ENCODE peak calls at places on chromosomes 3 and 15, in five cellular contexts. I is H9, U is tibial nerve, X is DND-41, T is thoracic aorta. Q is an unnamed sample. For H3K4me1, the result is how much of the 10 kb centered on the place peaks cover.

GRCh38 chr3:48190911-48191310 is 2.7 kb upstream of the CDC25A start:
- DNase-seq in I (no peak), U (no peak), X (no peak), T (no peak), Q (no peak)

GRCh38 chr15:42348083-42348482 is 11.2 kb upstream of the CAPN3 start:
- DNase-seq in I (no peak), U (no peak), X (no peak), T (no peak), Q (no peak)

GRCh38 chr15:78201281-78202190 is 32.8 kb downstream of the ACSBG1 start:
- DNase-seq in I (no peak), U (no peak), X (no peak), T (no peak), Q (no peak)

GRCh38 chr3:188707396-188708288 is 464.1 kb upstream of the TPRG1 start:
- DNase-seq in I (no peak), U (no peak), X (no peak), T (no peak), Q (no peak)

GRCh38 chr3:36124118-36124796 is 256.0 kb upstream of the STAC start:
- DNase-seq in I (peak), U (no peak), X (no peak), T (no peak), Q (no peak)

GRCh38 chr15:65194826-65195541 is 9.8 kb upstream of the CLPX start:
- DNase-seq in I (no peak), U (no peak), X (no peak), T (no peak), Q (no peak)

GRCh38 chr3:27357665-27358258 is 11.4 kb downstream of the NEK10 start:
- DNase-seq in I (peak), U (peak), X (peak), T (no peak), Q (no peak)

GRCh38 chr3:72258786-72259185 is 473.8 kb upstream of the PROK2 start:
- DNase-seq in I (no peak), U (no peak), X (peak), T (no peak), Q (no peak)

GRCh38 chr15:91855684-91856553 is 2.4 kb downstream of the SLCO3A1 start:
- DNase-seq in I (peak), U (no peak), X (no peak), T (no peak), Q (no peak)

GRCh38 chr3:105195260-105195659 is 171.4 kb upstream of the ALCAM start:
- DNase-seq in I (no peak), U (no peak), X (no peak), T (no peak), Q (no peak)

GRCh38 chr15:67024322-67024997 is 40.9 kb upstream of the SMAD3 start:
- DNase-seq in I (no peak), U (peak), X (no peak), T (peak), Q (peak)

GRCh38 chr3:190101320-190102117 is 19.2 kb downstream of the P3H2 start:
- DNase-seq in I (no peak), U (no peak), X (no peak), T (no peak), Q (no peak)

GRCh38 chr15:82262422-82263026 is at the start of the genes EFL1 and SAXO2:
- DNase-seq in I (peak), U (peak), X (peak), T (peak), Q (peak)

GRCh38 chr3:49805367-49805782 is 2.3 kb downstream of the INKA1 start:
- DNase-seq in I (no peak), U (peak), X (peak), T (peak), Q (peak)

GRCh38 chr15:57026016-57026602 is 107.7 kb downstream of the TCF12 start:
- DNase-seq in I (no peak), U (no peak), X (no peak), T (no peak), Q (no peak)

GRCh38 chr3:78993375-78993774 is 774.4 kb downstream of the ROBO1 start:
- DNase-seq in I (no peak), U (no peak), X (no peak), T (no peak), Q (no peak)

GRCh38 chr15:54082836-54083492 is 104.7 kb downstream of the UNC13C start:
- DNase-seq in I (peak), U (no peak), X (peak), T (no peak), Q (no peak)

GRCh38 chr3:172647823-172648222 is 63.0 kb downstream of the NCEH1 start:
- DNase-seq in I (no peak), U (no peak), X (no peak), T (no peak), Q (no peak)

GRCh38 chr3:14290631-14291385 is 111.6 kb upstream of the SLC6A6 start:
- DNase-seq in I (no peak), U (no peak), X (no peak), T (no peak), Q (no peak)

GRCh38 chr3:53624467-53624866 is 130.1 kb downstream of the CACNA1D start:
- DNase-seq in I (no peak), U (no peak), X (no peak), T (no peak), Q (no peak)

GRCh38 chr3:110814170-110815007 is 257.2 kb upstream of the NECTIN3 start:
- DNase-seq in I (no peak), U (no peak), X (peak), T (no peak), Q (no peak)

GRCh38 chr3:181326637-181327223 is 337.2 kb upstream of the DNAJC19 start:
- DNase-seq in I (no peak), U (peak), X (no peak), T (no peak), Q (no peak)

GRCh38 chr15:41695750-41696436 is 35.7 kb downstream of the MGA start:
- DNase-seq in I (no peak), U (peak), X (peak), T (no peak), Q (no peak)

GRCh38 chr3:196144383-196145105 is 62.7 kb upstream of the TFRC start:
- DNase-seq in I (no peak), U (no peak), X (no peak), T (no peak), Q (no peak)

GRCh38 chr3:132625613-132626012 is 28.5 kb downstream of the ACKR4 start:
- DNase-seq in I (no peak), U (no peak), X (no peak), T (no peak), Q (no peak)

GRCh38 chr3:32105291-32106131 is 909 bp upstream of the GPD1L start:
- DNase-seq in I (no peak), U (no peak), X (no peak), T (no peak), Q (no peak)

GRCh38 chr3:52431459-52432223 is 13.3 kb downstream of the SEMA3G start:
- DNase-seq in I (no peak), U (no peak), X (no peak), T (no peak), Q (no peak)

GRCh38 chr3:22421589-22421988 is 670.6 kb upstream of the ZNF385D start:
- DNase-seq in I (no peak), U (no peak), X (no peak), T (no peak), Q (no peak)

GRCh38 chr3:146280859-146281258 is 30.0 kb upstream of the PLSCR4 start:
- DNase-seq in I (no peak), U (no peak), X (no peak), T (no peak), Q (no peak)

GRCh38 chr3:119769394-119770149 is 12.3 kb upstream of the NR1I2 start:
- DNase-seq in I (no peak), U (no peak), X (no peak), T (no peak), Q (no peak)

GRCh38 chr3:184259396-184259877 is 1.9 kb downstream of the CAMK2N2 start:
- DNase-seq in I (no peak), U (no peak), X (no peak), T (no peak), Q (no peak)

GRCh38 chr3:195151866-195152526 is 119.0 kb downstream of the XXYLT1 start:
- DNase-seq in I (no peak), U (no peak), X (no peak), T (no peak), Q (no peak)

GRCh38 chr3:41578798-41579197 is 379.5 kb downstream of the CTNNB1 start:
- DNase-seq in I (no peak), U (no peak), X (no peak), T (no peak), Q (no peak)

GRCh38 chr3:101829066-101829830 is 20.1 kb upstream of the NFKBIZ start:
- DNase-seq in I (no peak), U (peak), X (no peak), T (peak), Q (peak)

DNA sequence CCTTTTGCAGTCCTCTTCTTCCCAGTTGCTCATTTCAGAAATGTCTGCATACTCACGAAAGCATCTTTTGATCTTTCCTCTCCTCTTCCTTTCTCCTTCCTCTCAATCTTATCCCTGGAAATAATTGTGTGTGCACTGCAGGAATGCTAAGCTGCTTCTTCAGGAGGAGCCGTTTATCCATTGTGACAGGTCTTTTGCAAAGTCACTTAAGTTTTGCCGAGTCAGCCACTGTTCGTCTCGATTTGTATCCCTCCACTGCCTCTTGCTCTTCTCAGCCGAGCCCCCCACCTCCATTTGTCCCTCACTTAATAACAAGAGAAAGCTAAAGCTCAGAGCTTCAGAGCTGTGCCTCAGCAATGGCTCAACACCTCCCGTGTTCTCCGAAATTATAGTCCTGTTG is 597.6 kb downstream of the AGBL1 start:
- DNase-seq in I (no peak), U (no peak), X (no peak), T (no peak), Q (no peak)
- H3K4me1 ChIP-seq in I (under half), U (under half), X (under half), T (under half), Q (under half)

GRCh38 chr3:127406309-127407025 is 118.6 kb upstream of the PRR20G start:
- DNase-seq in I (peak), U (no peak), X (peak), T (no peak), Q (peak)
- TF ChIP-seq CTCF in I (peak), U (no peak), X (peak), T (no peak), Q (no peak)

DNA sequence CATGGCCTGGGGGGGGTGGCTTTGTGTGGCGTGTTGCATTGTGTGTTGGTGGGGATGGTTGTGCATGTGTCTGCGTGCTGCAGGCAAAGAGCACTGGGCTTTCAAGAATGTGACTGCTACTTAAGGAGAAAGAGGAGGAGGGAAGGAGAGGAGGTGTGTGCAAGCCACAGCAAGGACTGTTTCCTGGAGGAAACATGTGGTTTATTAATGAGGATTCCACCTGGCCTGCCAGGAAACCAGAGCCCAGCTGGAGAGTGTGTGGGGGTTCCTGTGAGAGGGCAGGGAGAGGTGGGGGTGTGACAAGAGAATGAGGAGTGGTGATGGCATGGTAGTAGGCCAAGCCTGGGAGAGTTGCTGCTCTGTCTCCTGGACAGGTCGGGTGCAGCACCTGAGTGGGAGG is 258.1 kb upstream of the ROPN1 start:
- DNase-seq in I (no peak), U (no peak), X (no peak), T (no peak), Q (no peak)
- H3K27ac ChIP-seq in I (no peak), U (no peak), X (no peak), T (peak), Q (peak)

DNA sequence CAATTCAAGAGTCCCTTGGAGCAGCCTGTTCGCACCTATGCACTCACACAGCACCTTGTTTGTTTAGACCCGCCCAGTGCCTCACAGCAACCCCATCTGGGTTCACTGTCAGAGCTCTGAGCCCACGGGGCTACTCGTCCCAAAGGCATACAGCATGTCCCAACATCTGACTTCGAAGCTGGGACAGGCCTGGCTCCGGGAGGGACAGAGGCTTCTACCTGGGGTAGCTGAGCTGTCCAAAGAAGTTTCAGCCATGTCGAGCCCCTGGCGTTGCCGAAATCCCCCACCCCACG is 28.6 kb upstream of the CYP11A1 start:
- DNase-seq in I (no peak), U (no peak), X (no peak), T (no peak), Q (no peak)
- H3K4me1 ChIP-seq in I (under half), U (under half), X (under half), T (under half), Q (under half)

DNA sequence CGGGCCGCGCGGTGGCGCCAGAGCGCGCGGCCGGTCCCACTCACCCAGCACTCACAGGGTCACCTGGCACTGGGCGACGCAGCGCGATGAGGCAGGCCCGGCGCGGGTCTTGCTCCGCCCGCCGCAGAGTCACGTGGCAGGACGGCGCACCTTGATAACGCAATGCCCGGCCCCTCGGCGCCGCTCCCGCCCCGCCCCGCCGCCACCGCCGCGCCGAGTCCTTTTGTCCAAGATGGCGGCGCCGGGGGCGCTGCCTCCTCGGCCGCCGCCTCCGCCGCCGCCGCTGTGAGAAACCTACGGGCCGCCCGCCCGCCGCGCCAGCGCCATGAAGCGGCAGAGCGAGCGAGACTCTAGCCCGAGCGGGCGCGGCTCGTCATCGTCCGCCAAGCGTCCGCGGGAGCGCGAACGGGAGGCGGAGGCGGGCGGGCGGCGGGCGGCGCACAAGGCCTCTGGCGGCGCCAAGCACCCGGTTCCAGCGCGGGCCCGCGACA is at the start of gene RBM15B:
- DNase-seq in I (peak), U (peak), X (peak), T (peak), Q (peak)
- TF ChIP-seq CTCF in I (peak), U (peak), X (peak), T (peak), Q (peak)

DNA sequence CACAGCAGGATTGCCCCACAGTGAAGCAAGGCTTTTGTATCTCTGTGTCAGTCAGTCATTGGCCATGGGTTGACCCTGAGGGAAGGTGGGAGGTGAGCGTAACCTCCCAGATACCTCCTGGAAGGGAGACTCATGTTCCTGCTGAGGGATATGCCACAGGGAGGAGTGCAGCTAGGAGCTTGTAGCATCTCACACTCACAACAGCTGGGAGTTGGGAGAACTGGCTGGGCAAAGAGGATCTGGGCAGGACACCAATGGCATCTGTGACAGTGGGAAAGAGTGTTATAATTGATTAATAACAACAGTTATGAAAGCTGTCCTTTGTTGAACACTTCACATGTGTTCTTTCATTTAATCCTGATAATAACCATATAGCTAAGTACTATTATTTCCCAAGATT is 171.0 kb downstream of the TLE3 start:
- DNase-seq in I (peak), U (no peak), X (no peak), T (no peak), Q (no peak)
- H3K27ac ChIP-seq in I (no peak), U (no peak), X (no peak), T (no peak), Q (no peak)

GRCh38 chr3:11607816-11608215 is 35.9 kb downstream of the VGLL4 start:
- DNase-seq in I (no peak), U (no peak), X (no peak), T (no peak), Q (no peak)
- H3K4me1 ChIP-seq in I (under half), U (half or more), X (under half), T (under half), Q (under half)

GRCh38 chr15:62624541-62625399 is 417.8 kb upstream of the TPM1 start:
- DNase-seq in I (no peak), U (no peak), X (no peak), T (no peak), Q (no peak)
- TF ChIP-seq CTCF in I (no peak), U (no peak), X (no peak), T (no peak), Q (no peak)

GRCh38 chr15:34335176-34335575 is 2.4 kb downstream of the SLC12A6 start:
- DNase-seq in I (no peak), U (no peak), X (no peak), T (no peak), Q (no peak)

GRCh38 chr15:34336947-34337556 is 529 bp downstream of the SLC12A6 start:
- DNase-seq in I (no peak), U (no peak), X (peak), T (no peak), Q (no peak)

GRCh38 chr15:34331809-34332208 is 5.8 kb downstream of the SLC12A6 start:
- DNase-seq in I (no peak), U (no peak), X (no peak), T (no peak), Q (no peak)

GRCh38 chr15:34336333-34336732 is 1.2 kb downstream of the SLC12A6 start:
- DNase-seq in I (no peak), U (no peak), X (no peak), T (no peak), Q (no peak)

DNA sequence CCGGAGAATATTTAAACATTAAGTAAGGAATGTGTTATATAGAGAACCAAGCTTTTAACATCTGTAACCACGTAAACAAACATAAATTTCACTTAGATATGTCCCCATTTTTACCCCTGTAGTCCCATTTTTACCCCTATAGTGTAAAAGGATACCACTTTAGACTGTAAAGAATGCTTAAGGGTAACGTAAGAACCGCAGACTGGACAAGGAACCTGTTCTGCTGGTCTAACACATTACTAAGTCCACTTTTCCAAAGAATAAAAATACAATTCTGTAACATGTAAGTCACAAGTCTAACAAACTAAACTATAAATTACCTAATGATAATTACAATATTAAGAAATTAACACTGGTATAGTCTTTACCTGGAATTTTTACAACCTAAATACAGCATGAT is 2.9 kb downstream of the SLC12A6 start:
- DNase-seq in I (no peak), U (no peak), X (no peak), T (no peak), Q (no peak)
- H3K27ac ChIP-seq in I (no peak), U (peak), X (peak), T (no peak), Q (peak)